ENCODE peak calls at places on chromosomes 4 and X, in seven cellular contexts. P, J, H, O, L, W and D are unnamed samples.

GRCh38 chr4:3374667-3375066 is 67.1 kb upstream of the HGFAC start:
- DNase-seq in P (no peak), J (no peak), H (no peak), O (no peak), L (no peak), W (no peak), D (no peak)

GRCh38 chrX:24241822-24242648 is 71.8 kb downstream of the SUPT20HL2 start:
- DNase-seq in P (no peak), J (no peak), H (no peak), O (no peak), L (no peak), W (no peak), D (peak; percentile 17)

GRCh38 chr4:22987861-22988260 is 295.1 kb downstream of the GBA3 start:
- DNase-seq in P (no peak), J (no peak), H (no peak), O (no peak), L (no peak), W (no peak), D (no peak)

GRCh38 chrX:153551135-153551534 is 33.7 kb downstream of the ATP2B3 start:
- DNase-seq in P (no peak), J (no peak), H (no peak), O (no peak), L (no peak), W (no peak), D (no peak)

GRCh38 chr4:80918004-80918403 is 112.5 kb upstream of the BMP3 start:
- DNase-seq in P (no peak), J (no peak), H (no peak), O (no peak), L (no peak), W (no peak), D (no peak)

GRCh38 chr4:72951628-72952027 is 117.9 kb downstream of the COX18 start:
- DNase-seq in P (no peak), J (no peak), H (no peak), O (no peak), L (no peak), W (no peak), D (no peak)

GRCh38 chr4:37780444-37781133 is 45.9 kb upstream of the PGM2 start:
- DNase-seq in P (no peak), J (peak; percentile 74), H (no peak), O (no peak), L (peak; percentile 1), W (no peak), D (no peak)

GRCh38 chr4:40241936-40242590 is 45.2 kb downstream of the RHOH start:
- DNase-seq in P (no peak), J (no peak), H (no peak), O (no peak), L (peak; percentile 13), W (no peak), D (no peak)

GRCh38 chr4:123421227-123421941 is 24.8 kb downstream of the SPRY1 start:
- DNase-seq in P (no peak), J (no peak), H (no peak), O (no peak), L (no peak), W (no peak), D (no peak)

GRCh38 chrX:140092121-140092520 is 126.8 kb upstream of the CXorf66 start:
- DNase-seq in P (no peak), J (no peak), H (no peak), O (no peak), L (no peak), W (no peak), D (no peak)

GRCh38 chr4:7658297-7659204 is 223.8 kb upstream of the PSAPL1 start:
- DNase-seq in P (no peak), J (no peak), H (no peak), O (no peak), L (no peak), W (peak; percentile 20), D (no peak)

GRCh38 chr4:40916880-40917279 is 167.1 kb downstream of the NSUN7 start:
- DNase-seq in P (peak; percentile 37), J (no peak), H (peak; percentile 22), O (no peak), L (peak; percentile 18), W (peak; percentile 65), D (no peak)

GRCh38 chrX:12984629-12985303 is 9.9 kb downstream of the TMSB4X start:
- DNase-seq in P (peak; percentile 21), J (no peak), H (no peak), O (no peak), L (peak; percentile 16), W (no peak), D (no peak)

GRCh38 chrX:150503898-150504219 is 64.6 kb upstream of the MTM1 start:
- DNase-seq in P (no peak), J (no peak), H (no peak), O (no peak), L (no peak), W (no peak), D (no peak)

GRCh38 chrX:111100191-111100590 is 4.2 kb downstream of the PAK3 start:
- DNase-seq in P (peak; percentile 10), J (no peak), H (peak; percentile 21), O (no peak), L (peak; percentile 2), W (no peak), D (no peak)

GRCh38 chrX:76148011-76148665 is 24.7 kb upstream of the PBDC1 start:
- DNase-seq in P (no peak), J (no peak), H (no peak), O (no peak), L (no peak), W (no peak), D (no peak)

GRCh38 chr4:141417387-141417786 is 196.7 kb downstream of the ZNF330 start:
- DNase-seq in P (no peak), J (no peak), H (no peak), O (no peak), L (no peak), W (no peak), D (no peak)

GRCh38 chr4:82623284-82623683 is 61.5 kb upstream of the TMEM150C start:
- DNase-seq in P (no peak), J (no peak), H (no peak), O (no peak), L (no peak), W (no peak), D (no peak)

GRCh38 chr4:172758586-172759340 is 409.8 kb upstream of the GALNT7 start:
- DNase-seq in P (no peak), J (no peak), H (no peak), O (no peak), L (no peak), W (no peak), D (no peak)

GRCh38 chrX:38342853-38343778 is 9.3 kb upstream of the OTC start:
- DNase-seq in P (no peak), J (no peak), H (no peak), O (no peak), L (no peak), W (no peak), D (no peak)

GRCh38 chr4:187304131-187304530 is 580.5 kb upstream of the FAT1 start:
- DNase-seq in P (no peak), J (no peak), H (no peak), O (no peak), L (no peak), W (no peak), D (no peak)

GRCh38 chr4:182642831-182643230 is 274.4 kb downstream of the DCTD start:
- DNase-seq in P (no peak), J (no peak), H (no peak), O (no peak), L (no peak), W (no peak), D (no peak)

GRCh38 chr4:1421650-1422049 is 15.4 kb upstream of the NKX1-1 start:
- DNase-seq in P (no peak), J (no peak), H (no peak), O (no peak), L (no peak), W (no peak), D (no peak)

GRCh38 chr4:101862595-101862994 is 72.1 kb downstream of the BANK1 start:
- DNase-seq in P (no peak), J (no peak), H (no peak), O (no peak), L (no peak), W (no peak), D (no peak)

GRCh38 chr4:119490335-119490734 is 138.3 kb downstream of the PDE5A start:
- DNase-seq in P (no peak), J (no peak), H (peak; percentile 20), O (no peak), L (no peak), W (no peak), D (no peak)

GRCh38 chrX:103415528-103415927 is 39.2 kb downstream of the BEX3 start:
- DNase-seq in P (no peak), J (no peak), H (no peak), O (no peak), L (no peak), W (no peak), D (no peak)

GRCh38 chr4:7783560-7783959 is 156.1 kb downstream of the AFAP1 start:
- DNase-seq in P (no peak), J (no peak), H (no peak), O (no peak), L (no peak), W (no peak), D (no peak)

GRCh38 chr4:41427306-41427882 is 110.6 kb upstream of the LIMCH1 start:
- DNase-seq in P (no peak), J (no peak), H (no peak), O (no peak), L (no peak), W (no peak), D (no peak)

GRCh38 chr4:155666701-155667537 is at the start of gene GUCY1A1:
- DNase-seq in P (no peak), J (no peak), H (peak; percentile 26), O (no peak), L (no peak), W (peak; percentile 64), D (no peak)

GRCh38 chr4:40662962-40663604 is 33.4 kb upstream of the RBM47 start:
- DNase-seq in P (no peak), J (no peak), H (no peak), O (no peak), L (peak; percentile 55), W (no peak), D (no peak)

GRCh38 chr4:152734015-152734698 is 45.4 kb downstream of the TIGD4 start:
- DNase-seq in P (no peak), J (no peak), H (no peak), O (no peak), L (no peak), W (no peak), D (no peak)